ENCODE peak calls at places on chromosome 11, in ten cellular contexts. N is prostate gland, S is sigmoid colon, D is ovary, M is esophagus squamous epithelium, H is A549, Z is transverse colon, C is spleen, Q is uterus, P is endothelial cell of umbilical vein. E is an unnamed sample. For H3K4me1, the result is how much of the 10 kb centered on the place peaks cover.

GRCh38 chr11:58121101-58121500 is 4.2 kb downstream of the OR9I1 start:
- DNase-seq in Z (no peak), M (no peak), S (no peak), H (no peak), D (no peak), Q (no peak), C (no peak), P (no peak), N (no peak), E (no peak)

GRCh38 chr11:19093976-19094375 is 23.0 kb upstream of the ZDHHC13 start:
- DNase-seq in Z (no peak), D (no peak), S (no peak), P (no peak), M (no peak), Q (no peak), N (no peak), H (no peak), C (no peak), E (no peak)

GRCh38 chr11:92675303-92675702 is 294.1 kb upstream of the MTNR1B start:
- DNase-seq in M (no peak), H (no peak), Z (no peak), N (no peak), D (no peak), P (no peak), Q (no peak), C (no peak), S (no peak), E (no peak)

GRCh38 chr11:17256512-17256911 is 20.0 kb upstream of the NUCB2 start:
- DNase-seq in C (no peak), M (no peak), H (no peak), D (no peak), N (no peak), P (peak), Q (no peak), Z (no peak), S (no peak), E (no peak)

GRCh38 chr11:37177721-37178120 is 579.7 kb upstream of the RAG2 start:
- DNase-seq in Z (no peak), S (no peak), Q (no peak), P (no peak), C (no peak), N (no peak), H (no peak), D (no peak), M (no peak), E (no peak)

GRCh38 chr11:21323617-21324016 is 654.2 kb downstream of the NELL1 start:
- DNase-seq in C (no peak), Q (no peak), S (no peak), D (no peak), M (no peak), H (no peak), N (no peak), Z (no peak), P (no peak), E (no peak)

GRCh38 chr11:17604913-17605230 is 57.8 kb downstream of the OTOG start:
- DNase-seq in P (no peak), M (no peak), H (no peak), Z (no peak), D (no peak), Q (no peak), S (no peak), C (peak), N (no peak), E (no peak)

GRCh38 chr11:130383363-130384168 is 44.8 kb downstream of the ADAMTS8 start:
- DNase-seq in Q (no peak), D (no peak), Z (no peak), P (no peak), N (no peak), M (no peak), C (no peak), H (no peak), S (no peak), E (no peak)

DNA sequence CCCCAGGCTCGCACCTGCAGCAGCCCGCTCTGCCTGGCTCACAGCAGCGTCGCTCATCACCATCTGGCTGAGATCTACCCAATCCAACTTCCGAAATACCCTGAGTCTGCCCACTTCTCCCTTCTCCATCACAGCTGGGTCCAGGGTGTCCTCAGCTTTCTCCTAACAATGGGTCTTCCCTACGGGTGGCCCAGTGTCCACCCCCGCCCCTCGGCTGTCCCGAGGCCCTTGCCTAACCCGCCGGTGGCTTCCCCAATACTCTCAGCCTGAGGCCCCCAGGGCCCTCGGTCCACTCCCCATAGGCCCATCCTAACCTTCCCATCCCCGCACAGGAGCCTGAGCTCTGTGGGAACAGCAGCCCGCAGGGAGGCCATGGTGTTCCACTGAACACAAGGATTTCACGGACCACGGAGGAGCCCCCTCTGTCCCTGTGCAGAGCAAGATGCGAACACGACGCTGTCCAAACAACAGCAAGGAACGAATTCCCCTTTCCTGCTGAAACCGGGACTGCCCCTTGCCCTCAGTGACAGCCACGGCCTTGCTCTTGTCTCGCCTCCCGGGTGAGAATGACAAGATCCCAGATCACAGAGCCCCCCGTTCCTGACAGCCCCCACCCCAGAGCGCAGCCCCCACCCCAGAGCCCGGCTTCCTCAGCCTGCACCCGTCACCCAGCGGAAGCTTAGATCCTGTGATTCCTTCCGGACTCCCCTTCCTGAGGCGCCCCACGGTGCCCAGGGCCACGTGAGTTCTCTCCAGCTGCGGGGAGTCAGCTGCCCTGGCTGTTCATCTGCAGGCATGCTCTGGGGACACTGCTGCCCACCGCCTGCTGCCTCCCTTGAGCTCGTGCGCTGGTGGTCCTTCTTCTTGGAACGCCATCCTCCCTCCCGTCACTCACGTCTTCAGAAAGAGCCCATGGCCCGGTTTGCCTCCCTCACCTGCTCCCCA is 48.8 kb upstream of the CARS1 start:
- DNase-seq in Q (no peak), P (no peak), S (peak), C (no peak), Z (no peak), D (no peak), H (no peak), M (no peak), N (no peak), E (no peak)
- TF ChIP-seq POLR2A in Q (no peak), P (no peak), S (no peak), C (no peak), Z (no peak), D (no peak), H (no peak), M (no peak), N (no peak), E (no peak)

GRCh38 chr11:46345131-46345597 is 2.1 kb upstream of the DGKZ start:
- DNase-seq in H (no peak), Z (peak), S (no peak), M (no peak), Q (no peak), N (peak), D (no peak), P (peak), C (peak), E (no peak)
- TF ChIP-seq CTCF in H (no peak), Z (no peak), S (no peak), M (peak), Q (no peak), N (no peak), D (no peak), P (no peak), C (no peak), E (no peak)

GRCh38 chr11:60844870-60845221 is 2.9 kb downstream of the CCDC86 start:
- DNase-seq in M (no peak), C (no peak), P (peak), Z (no peak), D (no peak), Q (no peak), H (no peak), N (peak), S (no peak), E (no peak)

GRCh38 chr11:60842688-60843605 is 1.0 kb downstream of the CCDC86 start:
- DNase-seq in D (no peak), P (peak), N (no peak), M (no peak), Q (no peak), C (no peak), S (no peak), H (no peak), Z (no peak), E (no peak)

GRCh38 chr11:60844045-60844869 is 2.3 kb downstream of the CCDC86 start:
- DNase-seq in N (no peak), C (no peak), M (no peak), H (no peak), S (no peak), P (no peak), Z (no peak), Q (no peak), D (no peak), E (no peak)

GRCh38 chr11:60840711-60841430 is 1.0 kb upstream of the CCDC86 start:
- DNase-seq in S (peak), C (no peak), Z (peak), H (no peak), N (no peak), Q (peak), M (no peak), P (peak), D (no peak), E (peak)

DNA sequence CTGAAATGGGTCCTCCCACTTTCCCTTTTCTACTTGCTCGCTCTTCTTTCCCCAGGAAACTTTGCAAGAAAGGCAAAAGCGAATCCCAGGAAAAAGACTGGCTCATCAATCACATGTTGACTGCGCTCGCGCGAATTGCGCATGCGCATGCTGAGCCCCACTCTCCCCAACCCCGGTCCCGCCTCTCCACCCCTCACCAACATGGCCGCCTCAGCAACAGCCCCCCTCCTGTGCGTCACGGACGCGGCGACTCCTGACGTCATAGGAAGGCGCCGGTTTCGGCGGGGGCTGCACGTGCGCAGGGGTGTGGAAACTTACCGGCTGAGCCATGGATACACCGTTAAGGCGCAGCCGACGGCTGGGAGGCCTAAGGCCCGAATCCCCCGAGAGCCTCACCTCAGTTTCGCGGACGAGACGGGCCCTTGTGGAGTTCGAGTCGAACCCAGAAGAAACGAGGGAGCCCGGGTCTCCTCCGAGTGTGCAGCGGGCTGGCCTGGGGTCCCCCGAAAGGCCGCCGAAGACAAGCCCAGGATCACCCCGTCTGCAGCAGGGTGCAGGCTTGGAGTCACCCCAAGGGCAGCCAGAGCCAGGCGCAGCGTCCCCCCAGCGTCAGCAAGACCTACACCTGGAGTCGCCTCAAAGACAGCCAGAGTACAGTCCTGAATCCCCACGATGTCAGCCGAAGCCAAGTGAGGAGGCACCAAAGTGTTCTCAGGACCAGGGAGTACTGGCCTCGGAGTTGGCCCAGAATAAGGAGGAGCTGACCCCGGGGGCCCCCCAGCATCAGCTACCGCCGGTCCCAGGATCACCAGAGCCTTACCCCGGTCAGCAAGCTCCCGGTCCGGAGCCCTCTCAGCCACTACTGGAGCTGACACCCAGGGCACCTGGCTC is at the start of gene CCDC86:
- DNase-seq in S (peak), C (peak), P (peak), D (peak), Q (peak), M (peak), N (peak), H (peak), Z (peak), E (peak)
- H3K4me1 ChIP-seq in S (under half), C (half or more), P (under half), D (under half), Q (under half), M (half or more), N (under half), H (under half), Z (under half), E (under half)

DNA sequence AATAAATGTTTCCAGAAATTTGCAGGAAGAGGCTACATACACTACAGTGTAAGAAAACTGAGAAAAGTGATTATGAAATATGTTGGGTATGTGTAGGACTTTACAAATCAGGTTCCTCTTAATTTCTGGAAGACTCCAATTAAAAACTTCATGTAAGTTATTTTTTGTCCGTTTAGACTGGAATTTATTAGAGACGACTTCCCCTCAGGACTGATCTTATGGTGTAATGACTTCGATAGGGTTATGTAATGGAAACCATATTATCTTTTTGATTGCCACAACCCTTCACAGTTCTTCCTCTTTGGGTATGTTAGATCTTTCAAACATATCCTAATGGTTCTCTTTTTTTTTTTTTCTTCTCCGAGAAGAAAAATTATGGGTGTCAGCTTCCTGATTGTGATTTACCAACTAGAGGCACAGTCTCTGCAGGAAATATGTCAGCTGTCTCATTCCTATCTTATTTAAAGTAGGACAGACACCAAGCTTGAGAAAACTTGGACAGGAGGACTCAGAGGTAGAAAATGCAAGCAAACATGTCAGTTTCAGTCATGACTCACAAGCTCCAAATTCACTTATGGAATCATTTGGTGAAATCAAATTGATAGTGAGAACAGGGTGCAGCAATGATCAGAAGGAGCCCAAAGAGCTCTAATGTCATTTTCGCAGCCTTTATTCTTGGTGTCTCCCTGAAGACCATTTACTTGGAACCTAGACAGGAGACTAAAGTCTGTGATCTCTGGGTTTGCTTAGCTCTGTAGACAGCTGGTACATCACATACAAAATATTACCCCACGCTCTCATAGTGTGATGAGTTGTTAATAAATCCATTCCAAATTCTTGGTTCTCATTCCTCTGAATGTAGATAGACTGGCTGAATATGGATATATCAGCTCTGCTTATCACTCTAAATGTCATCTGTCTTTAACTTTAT is 11.0 kb upstream of the LDLRAD3 start:
- DNase-seq in N (no peak), P (no peak), H (no peak), Z (no peak), S (no peak), C (no peak), Q (no peak), M (no peak), D (no peak), E (no peak)
- TF ChIP-seq POLR2A in N (no peak), P (no peak), H (no peak), Z (no peak), S (no peak), C (no peak), Q (no peak), M (no peak), D (no peak), E (no peak)

DNA sequence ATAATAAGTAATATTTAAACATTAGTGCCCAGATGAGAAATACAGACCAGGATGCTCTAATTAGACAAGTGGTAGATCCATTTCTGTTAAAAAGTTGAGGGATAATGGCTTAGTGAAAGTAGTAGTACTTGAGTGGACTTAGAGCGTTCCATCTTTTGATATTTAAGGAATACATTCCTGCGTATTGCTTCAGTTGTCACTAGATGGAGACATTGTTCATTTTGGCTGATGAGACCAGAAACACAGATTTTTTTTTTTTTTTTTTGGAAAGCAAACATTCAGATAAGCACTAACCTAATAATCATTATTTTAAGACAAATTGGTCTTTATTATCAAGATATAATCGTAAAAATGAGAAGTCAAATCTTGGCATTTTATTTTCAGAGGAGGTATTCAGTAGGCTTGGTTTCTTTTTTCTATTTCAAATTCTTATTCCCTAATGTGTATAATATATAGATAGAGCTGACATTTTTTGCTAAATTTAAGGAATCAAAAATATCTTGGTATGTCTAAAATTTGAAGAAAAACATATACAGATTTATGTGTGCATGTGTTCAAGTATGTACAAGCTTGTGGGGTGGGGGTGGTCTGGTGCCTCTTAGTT is 92.9 kb downstream of the DYNC2H1 start:
- DNase-seq in Z (no peak), H (peak), S (no peak), P (peak), N (no peak), C (no peak), Q (no peak), M (no peak), D (no peak), E (no peak)
- TF ChIP-seq CTCF in Z (no peak), H (peak), S (no peak), P (peak), N (no peak), C (peak), Q (peak), M (peak), D (no peak), E (no peak)

DNA sequence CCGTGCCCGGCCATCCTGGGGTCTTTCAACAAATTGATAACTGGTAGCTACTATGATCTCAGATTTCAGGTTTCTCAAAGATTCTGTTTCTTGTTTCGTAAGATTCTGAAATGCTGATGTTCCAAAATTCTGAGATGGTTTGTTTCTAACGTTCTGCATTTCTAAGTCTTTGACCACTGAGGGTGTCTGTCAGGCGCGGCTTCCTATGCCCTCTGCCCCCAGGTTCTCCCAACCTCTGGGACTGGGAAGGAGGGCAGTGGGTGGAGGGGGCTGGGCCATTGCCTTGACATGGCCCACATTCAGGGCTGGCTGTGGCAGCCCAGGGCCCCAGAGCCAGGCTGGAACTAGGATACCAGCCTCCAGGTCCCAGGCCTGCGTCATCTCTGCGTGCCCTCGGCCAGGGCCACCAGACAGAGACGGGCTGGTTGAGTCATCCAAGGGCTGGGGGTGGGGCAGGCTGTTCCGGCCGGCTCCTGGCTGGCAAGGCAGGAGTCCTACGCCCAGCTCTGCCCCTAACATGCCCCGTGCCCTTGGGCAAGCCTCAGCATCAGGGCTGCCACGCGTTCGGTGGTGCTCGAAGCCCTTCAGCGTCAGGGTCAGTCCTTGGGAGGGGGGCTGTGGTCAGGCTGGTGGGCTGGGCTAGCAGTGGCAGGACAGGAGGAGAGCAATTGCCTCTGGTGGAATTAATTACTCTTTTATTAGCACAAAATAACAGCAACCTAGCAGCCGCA is 5.2 kb downstream of the TMEM134 start:
- DNase-seq in Z (peak), C (peak), S (peak), P (no peak), D (peak), M (no peak), N (no peak), Q (peak), H (peak), E (peak)
- H3K4me1 ChIP-seq in Z (under half), C (half or more), S (under half), P (under half), D (under half), M (half or more), N (under half), Q (under half), H (under half), E (under half)

DNA sequence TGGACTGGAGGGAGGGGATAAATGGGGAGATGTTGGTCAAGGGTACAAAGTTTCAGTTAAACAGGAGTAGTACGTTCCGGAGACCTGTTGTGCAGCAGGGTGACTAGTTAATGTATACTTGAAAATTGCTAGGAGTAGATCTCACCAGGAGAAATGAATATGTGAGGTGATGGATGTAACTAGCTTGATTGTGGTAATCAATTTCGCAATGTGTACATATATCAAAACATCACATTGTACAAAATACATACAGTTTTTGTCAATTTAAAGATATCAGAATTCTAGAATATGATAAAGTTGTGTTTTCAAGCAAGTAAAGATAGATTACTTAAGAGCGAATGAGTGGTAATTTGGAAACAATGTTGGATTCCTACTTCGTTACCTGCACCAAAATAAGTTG is 13.3 kb downstream of the EIF3F start:
- DNase-seq in N (no peak), M (no peak), C (no peak), Q (no peak), S (no peak), Z (no peak), H (no peak), D (no peak), P (no peak), E (no peak)
- TF ChIP-seq POLR2A in N (no peak), M (no peak), C (no peak), Q (no peak), S (no peak), Z (no peak), H (no peak), D (no peak), P (no peak), E (no peak)

GRCh38 chr11:68763926-68764657 is 12.8 kb upstream of the TESMIN start:
- DNase-seq in Q (no peak), M (no peak), H (no peak), D (no peak), S (no peak), Z (no peak), P (no peak), N (no peak), C (no peak), E (no peak)
- TF ChIP-seq CTCF in Q (no peak), M (peak), H (no peak), D (no peak), S (no peak), Z (no peak), P (no peak), N (no peak), C (no peak), E (no peak)